ENCODE peak calls at places on chromosomes 16 and 17, in ten cellular contexts. Z is IMR-90, X is K562, O is neural progenitor cell, H is mammary epithelial cell, R is GM23248, V is endothelial cell of umbilical vein, P is fibroblast of lung, W is mesendoderm, C is endodermal cell. U is an unnamed sample.

GRCh38 chr17:40015005-40015997 is at the start of gene CSF3:
- DNase-seq in Z (no peak), X (no peak), O (peak), H (peak), R (no peak), V (peak), P (no peak), W (no peak), C (peak), U (no peak)

GRCh38 chr17:50637829-50638571 is 3.3 kb downstream of the ABCC3 start:
- DNase-seq in Z (no peak), X (no peak), O (no peak), H (no peak), R (no peak), V (no peak), P (no peak), W (no peak), C (no peak), U (no peak)

GRCh38 chr17:5843366-5844026 is 226.7 kb upstream of the WSCD1 start:
- DNase-seq in Z (no peak), X (no peak), O (no peak), H (no peak), R (no peak), V (no peak), P (no peak), W (no peak), C (no peak), U (no peak)

GRCh38 chr17:53150101-53150698 is 672.5 kb upstream of the KIF2B start:
- DNase-seq in Z (no peak), X (no peak), O (peak), H (no peak), R (no peak), V (no peak), P (no peak), W (peak), C (peak), U (no peak)

GRCh38 chr16:30354423-30355143 is 525 bp downstream of the CD2BP2 start:
- DNase-seq in Z (peak), X (peak), O (peak), H (peak), R (peak), V (peak), P (peak), W (no peak), C (no peak), U (peak)

GRCh38 chr17:31369266-31369665 is 22.2 kb upstream of the RAB11FIP4 start:
- DNase-seq in Z (peak), X (no peak), O (no peak), H (no peak), R (no peak), V (no peak), P (peak), W (no peak), C (no peak), U (no peak)

GRCh38 chr17:7856081-7856791 is 1.1 kb downstream of the NAA38 start:
- DNase-seq in Z (no peak), X (peak), O (peak), H (no peak), R (peak), V (peak), P (peak), W (no peak), C (peak), U (peak)

GRCh38 chr17:62735027-62735651 is 73.0 kb downstream of the MARCHF10 start:
- DNase-seq in Z (no peak), X (no peak), O (no peak), H (no peak), R (no peak), V (no peak), P (no peak), W (no peak), C (peak), U (no peak)

GRCh38 chr17:72715906-72716572 is 376.4 kb downstream of the SLC39A11 start:
- DNase-seq in Z (peak), X (no peak), O (no peak), H (peak), R (peak), V (no peak), P (peak), W (peak), C (no peak), U (no peak)

GRCh38 chr16:47142469-47143328 is 1.0 kb downstream of the NETO2 start:
- DNase-seq in Z (peak), X (peak), O (peak), H (peak), R (peak), V (peak), P (peak), W (peak), C (no peak), U (peak)

GRCh38 chr17:10292057-10292931 is 80.5 kb downstream of the MYH13 start:
- DNase-seq in Z (peak), X (no peak), O (no peak), H (peak), R (peak), V (no peak), P (peak), W (peak), C (peak), U (peak)

GRCh38 chr16:81697886-81698635 is 81.0 kb upstream of the PLCG2 start:
- DNase-seq in Z (no peak), X (no peak), O (no peak), H (no peak), R (no peak), V (peak), P (peak), W (no peak), C (no peak), U (no peak)

GRCh38 chr17:58484600-58484999 is 3.6 kb downstream of the HSF5 start:
- DNase-seq in Z (no peak), X (no peak), O (no peak), H (no peak), R (no peak), V (no peak), P (no peak), W (no peak), C (no peak), U (no peak)

GRCh38 chr17:73189417-73190099 is 3.3 kb upstream of the COG1 start:
- DNase-seq in Z (peak), X (peak), O (peak), H (peak), R (peak), V (no peak), P (peak), W (peak), C (peak), U (peak)

GRCh38 chr16:9906218-9906617 is 276.0 kb downstream of the GRIN2A start:
- DNase-seq in Z (no peak), X (no peak), O (no peak), H (no peak), R (no peak), V (no peak), P (no peak), W (no peak), C (no peak), U (no peak)

GRCh38 chr16:84484579-84485254 is 19.7 kb downstream of the MEAK7 start:
- DNase-seq in Z (peak), X (peak), O (peak), H (no peak), R (peak), V (peak), P (peak), W (peak), C (peak), U (peak)

GRCh38 chr17:19646788-19647696 is 1.5 kb upstream of the ALDH3A2 start:
- DNase-seq in Z (no peak), X (no peak), O (peak), H (peak), R (peak), V (peak), P (peak), W (peak), C (peak), U (no peak)

GRCh38 chr17:17750881-17751280 is 69.6 kb downstream of the RAI1 start:
- DNase-seq in Z (no peak), X (no peak), O (no peak), H (no peak), R (no peak), V (no peak), P (no peak), W (no peak), C (no peak), U (peak)

GRCh38 chr17:5804226-5804625 is 219.9 kb upstream of the NLRP1 start:
- DNase-seq in Z (no peak), X (no peak), O (no peak), H (no peak), R (no peak), V (no peak), P (no peak), W (no peak), C (no peak), U (no peak)

GRCh38 chr16:22970191-22970845 is 156.4 kb downstream of the HS3ST2 start:
- DNase-seq in Z (no peak), X (no peak), O (peak), H (no peak), R (no peak), V (no peak), P (no peak), W (no peak), C (no peak), U (no peak)

GRCh38 chr17:233473-233941 is 52.1 kb upstream of the DOC2B start:
- DNase-seq in Z (no peak), X (no peak), O (no peak), H (no peak), R (no peak), V (no peak), P (no peak), W (no peak), C (no peak), U (no peak)

GRCh38 chr16:84479716-84480450 is 24.6 kb downstream of the MEAK7 start:
- DNase-seq in Z (no peak), X (no peak), O (no peak), H (no peak), R (no peak), V (no peak), P (no peak), W (no peak), C (no peak), U (no peak)

GRCh38 chr16:12097523-12098428 is 121.2 kb downstream of the SNX29 start:
- DNase-seq in Z (peak), X (peak), O (peak), H (peak), R (peak), V (no peak), P (peak), W (peak), C (no peak), U (no peak)

GRCh38 chr16:4726616-4727015 is 7.5 kb downstream of the ANKS3 start:
- DNase-seq in Z (no peak), X (no peak), O (no peak), H (no peak), R (no peak), V (no peak), P (no peak), W (no peak), C (no peak), U (no peak)
- H3K4me3 ChIP-seq in Z (no peak), X (no peak), O (no peak), H (no peak), R (no peak), V (no peak), P (no peak), W (no peak), C (no peak), U (no peak)

GRCh38 chr16:88999457-89000206 is 22.6 kb upstream of the CBFA2T3 start:
- DNase-seq in Z (no peak), X (peak), O (no peak), H (peak), R (peak), V (no peak), P (no peak), W (peak), C (peak), U (no peak)

GRCh38 chr16:89000207-89000959 is 23.4 kb upstream of the CBFA2T3 start:
- DNase-seq in Z (no peak), X (no peak), O (no peak), H (no peak), R (no peak), V (no peak), P (no peak), W (no peak), C (no peak), U (no peak)

GRCh38 chr16:89003831-89004208 is 26.8 kb upstream of the CBFA2T3 start:
- DNase-seq in Z (no peak), X (peak), O (no peak), H (no peak), R (no peak), V (no peak), P (no peak), W (no peak), C (no peak), U (no peak)

GRCh38 chr16:89002851-89003830 is 26.1 kb upstream of the CBFA2T3 start:
- DNase-seq in Z (no peak), X (no peak), O (no peak), H (no peak), R (no peak), V (no peak), P (no peak), W (no peak), C (no peak), U (no peak)

DNA sequence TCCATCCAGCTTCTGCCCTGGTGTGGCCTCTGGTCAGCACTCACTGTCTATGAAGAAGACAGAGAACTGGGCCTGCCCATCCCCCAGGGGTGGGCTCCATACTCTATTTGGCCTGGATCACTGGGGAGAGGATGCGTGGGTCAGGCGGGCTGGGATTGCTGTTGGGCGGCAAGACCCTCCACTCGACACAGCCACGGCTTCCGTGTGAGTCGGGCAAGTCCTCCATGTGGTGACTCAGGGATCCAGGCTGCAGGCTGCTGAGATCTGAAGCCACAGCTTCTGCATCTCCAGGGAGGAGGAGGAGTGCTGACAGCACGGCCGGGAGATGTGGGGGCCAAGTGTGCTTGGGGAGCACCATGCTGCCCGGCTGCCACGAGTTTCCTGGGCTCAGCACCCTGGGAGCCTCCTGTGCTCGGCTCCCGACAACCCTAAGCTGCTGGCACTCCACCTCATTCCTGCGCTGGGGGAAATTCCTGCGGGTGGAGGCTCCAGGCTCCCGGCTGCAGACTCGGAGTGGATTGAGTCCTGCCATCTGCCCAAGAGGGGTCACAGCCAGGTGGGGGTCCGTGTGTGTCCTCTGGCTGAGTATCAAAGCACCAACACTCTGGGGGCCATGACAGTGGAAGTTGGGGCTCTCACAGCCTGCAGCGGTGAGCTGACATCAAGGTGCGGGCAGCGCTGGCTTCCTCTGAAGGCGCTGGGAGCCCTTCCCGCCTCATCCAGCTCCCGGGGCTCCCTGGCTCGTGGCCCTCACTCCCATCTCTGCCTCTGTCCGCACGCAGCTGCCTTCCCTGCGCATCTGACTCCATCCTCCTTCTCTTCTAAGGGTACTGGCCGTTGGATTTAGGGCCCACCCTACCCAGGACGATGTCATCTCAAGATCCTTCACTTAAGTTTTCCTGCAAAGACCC is 24.4 kb upstream of the CBFA2T3 start:
- DNase-seq in Z (no peak), X (no peak), O (peak), H (no peak), R (no peak), V (no peak), P (no peak), W (peak), C (peak), U (no peak)
- H3K9ac ChIP-seq in Z (no peak), X (no peak), O (no peak), H (no peak), R (no peak), V (no peak), P (no peak), W (no peak), C (no peak), U (no peak)

GRCh38 chr17:12789976-12790805 is 893 bp downstream of the ARHGAP44 start:
- DNase-seq in Z (no peak), X (no peak), O (peak), H (no peak), R (no peak), V (no peak), P (no peak), W (peak), C (peak), U (peak)

GRCh38 chr17:12794919-12795517 is 5.7 kb downstream of the ARHGAP44 start:
- DNase-seq in Z (no peak), X (no peak), O (no peak), H (no peak), R (no peak), V (no peak), P (no peak), W (no peak), C (no peak), U (no peak)

GRCh38 chr17:12789075-12789975 is at the start of gene ARHGAP44:
- DNase-seq in Z (peak), X (peak), O (peak), H (peak), R (peak), V (peak), P (peak), W (peak), C (peak), U (peak)

DNA sequence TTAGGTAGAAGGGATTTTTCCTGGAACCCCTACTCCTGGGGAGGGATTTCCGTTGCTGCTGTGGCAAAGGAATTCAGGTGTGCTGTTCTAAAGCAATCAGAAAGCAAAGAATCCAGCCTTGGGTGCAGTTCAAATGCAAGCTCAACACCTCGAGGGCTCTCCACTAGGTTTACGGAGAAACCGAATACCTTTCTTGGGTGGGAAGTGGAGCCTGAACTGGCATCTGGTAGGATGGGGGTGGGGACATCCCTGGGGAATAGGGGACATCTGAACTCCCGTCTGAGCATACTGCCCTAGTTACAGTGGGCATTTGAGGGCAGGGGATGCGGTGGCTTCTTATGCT is 1.5 kb downstream of the ARHGAP44 start:
- DNase-seq in Z (no peak), X (no peak), O (no peak), H (no peak), R (no peak), V (no peak), P (no peak), W (peak), C (no peak), U (no peak)
- H3K4me3 ChIP-seq in Z (no peak), X (no peak), O (peak), H (no peak), R (no peak), V (no peak), P (no peak), W (no peak), C (peak), U (peak)

GRCh38 chr17:64781394-64781793 is 119.3 kb upstream of the SMURF2 start:
- DNase-seq in Z (no peak), X (no peak), O (peak), H (peak), R (peak), V (peak), P (peak), W (peak), C (peak), U (peak)
- H3K9ac ChIP-seq in Z (no peak), X (no peak), O (no peak), H (peak), R (no peak), V (peak), P (no peak), W (peak), C (no peak), U (peak)

GRCh38 chr17:29042026-29042678 is 789 bp upstream of the PIPOX start:
- DNase-seq in Z (no peak), X (no peak), O (no peak), H (no peak), R (no peak), V (no peak), P (no peak), W (no peak), C (no peak), U (no peak)
- H3K4me3 ChIP-seq in Z (no peak), X (no peak), O (no peak), H (no peak), R (no peak), V (no peak), P (no peak), W (no peak), C (no peak), U (no peak)

DNA sequence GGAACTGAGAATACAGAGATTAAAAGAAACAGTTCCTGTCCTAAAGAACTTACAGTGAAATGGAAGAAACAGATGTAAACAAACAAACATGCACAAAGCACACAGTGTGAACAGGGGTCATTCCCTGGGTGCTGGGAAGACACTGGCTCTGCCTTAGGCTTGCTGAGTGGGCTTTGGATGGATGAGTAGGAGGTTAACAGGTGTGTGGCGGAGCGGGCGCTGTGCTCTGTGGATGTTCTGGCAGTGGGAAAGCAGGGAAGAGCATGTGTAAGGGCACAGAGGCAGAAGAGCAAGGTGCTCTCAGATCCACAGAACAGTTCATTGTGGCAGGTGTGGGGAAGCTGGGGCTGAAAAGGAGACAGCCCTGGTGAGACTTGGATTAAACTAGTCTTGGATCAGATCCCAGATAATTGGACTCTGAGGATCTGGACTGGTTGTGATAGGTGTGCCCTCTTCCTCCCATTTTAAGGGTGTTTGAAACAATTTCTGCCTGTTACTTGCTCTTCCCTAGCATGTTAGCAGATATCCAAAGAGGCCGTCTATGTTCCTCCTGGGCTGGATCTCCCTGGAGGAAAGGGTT is 8.1 kb downstream of the HROB start:
- DNase-seq in Z (no peak), X (no peak), O (no peak), H (no peak), R (no peak), V (no peak), P (no peak), W (no peak), C (no peak), U (no peak)
- H3K9ac ChIP-seq in Z (no peak), X (no peak), O (no peak), H (no peak), R (no peak), V (no peak), P (no peak), W (no peak), C (no peak), U (no peak)

U was measured in Karpas-422.